ENCODE peak calls at places on chromosomes 16 and 17, in nine cellular contexts. C, V, P, E, K, B, J, D and Y are unnamed samples.

GRCh38 chr16:86248325-86248905 is 261.9 kb upstream of the FOXF1 start:
- DNase-seq in B (no peak), E (no peak), D (no peak), J (no peak), P (no peak), K (no peak), V (no peak), C (no peak), Y (no peak)

GRCh38 chr17:67718325-67718941 is 697 bp downstream of the NOL11 start:
- DNase-seq in D (peak; percentile 5), J (no peak), P (peak; percentile 57), E (no peak), K (peak; percentile 26), C (peak; percentile 53), B (no peak), V (peak; percentile 72), Y (peak; percentile 14)

GRCh38 chr17:68085751-68086445 is 50.4 kb downstream of the KPNA2 start:
- DNase-seq in D (no peak), E (no peak), P (peak; percentile 62), K (no peak), V (no peak), J (no peak), C (peak; percentile 21), B (no peak), Y (no peak)

GRCh38 chr16:2925951-2926659 is 14.4 kb downstream of the FLYWCH1 start:
- DNase-seq in D (no peak), P (no peak), V (no peak), C (no peak), J (no peak), B (no peak), E (no peak), K (no peak), Y (no peak)

GRCh38 chr17:8125196-8125946 is 1.5 kb upstream of the HES7 start:
- DNase-seq in P (peak; percentile 84), V (peak; percentile 88), E (peak; percentile 64), B (no peak), D (peak; percentile 97), C (peak; percentile 74), K (peak; percentile 70), J (peak; percentile 79), Y (peak; percentile 89)

GRCh38 chr16:77322757-77323156 is 112.1 kb downstream of the ADAMTS18 start:
- DNase-seq in V (no peak), J (no peak), K (no peak), C (no peak), B (no peak), E (no peak), P (no peak), D (no peak), Y (no peak)

GRCh38 chr16:89193021-89193575 is 7.2 kb downstream of the SLC22A31 start:
- DNase-seq in E (no peak), D (no peak), J (peak; percentile 52), B (no peak), V (peak; percentile 71), C (peak; percentile 94), K (peak; percentile 95), P (peak; percentile 88), Y (no peak)

GRCh38 chr16:20291807-20292206 is 35.5 kb downstream of the GP2 start:
- DNase-seq in J (no peak), P (no peak), D (no peak), K (no peak), E (no peak), V (no peak), C (peak; percentile 44), B (no peak), Y (no peak)

GRCh38 chr17:55480907-55481306 is 30.3 kb downstream of the SMIM36 start:
- DNase-seq in E (no peak), K (no peak), D (no peak), C (no peak), V (no peak), P (no peak), B (no peak), J (no peak), Y (no peak)

GRCh38 chr16:85785927-85786326 is 13.4 kb downstream of the EMC8 start:
- DNase-seq in V (no peak), E (no peak), C (no peak), J (no peak), B (no peak), D (no peak), K (no peak), P (no peak), Y (no peak)

GRCh38 chr17:40456396-40456951 is 13.2 kb downstream of the IGFBP4 start:
- DNase-seq in E (no peak), P (no peak), V (no peak), J (peak; percentile 72), K (no peak), D (no peak), C (no peak), B (no peak), Y (no peak)

GRCh38 chr17:73455767-73456166 is 144.0 kb upstream of the CDC42EP4 start:
- DNase-seq in B (no peak), D (no peak), J (no peak), P (no peak), E (no peak), C (no peak), K (no peak), V (no peak), Y (no peak)

GRCh38 chr17:32609085-32609484 is 122.3 kb downstream of the CDK5R1 start:
- DNase-seq in C (no peak), P (peak; percentile 48), E (peak; percentile 59), D (peak; percentile 8), J (peak; percentile 82), V (peak; percentile 73), B (peak; percentile 4), K (no peak), Y (peak; percentile 70)

GRCh38 chr16:47660540-47660939 is 199.4 kb downstream of the PHKB start:
- DNase-seq in D (no peak), J (no peak), E (no peak), K (no peak), V (no peak), P (no peak), B (no peak), C (peak; percentile 45), Y (no peak)

GRCh38 chr16:50154369-50154947 is 1.4 kb downstream of the TENT4B start:
- DNase-seq in J (no peak), P (no peak), V (peak; percentile 47), D (peak; percentile 17), B (no peak), K (peak; percentile 25), C (peak; percentile 25), E (no peak), Y (no peak)

GRCh38 chr17:44775136-44775837 is 16.5 kb downstream of the ADAM11 start:
- DNase-seq in K (peak; percentile 98), V (peak; percentile 99), E (peak; percentile 91), J (peak; percentile 98), P (peak; percentile 100), C (peak; percentile 99), B (no peak), D (no peak), Y (peak; percentile 96)

GRCh38 chr17:13650096-13650675 is 48.5 kb upstream of the HS3ST3A1 start:
- DNase-seq in V (no peak), E (no peak), B (no peak), K (no peak), D (no peak), C (no peak), P (no peak), J (no peak), Y (no peak)

GRCh38 chr17:69282002-69282401 is 44.9 kb downstream of the ABCA5 start:
- DNase-seq in C (no peak), K (no peak), P (no peak), B (no peak), J (no peak), D (no peak), E (no peak), V (no peak), Y (no peak)

GRCh38 chr16:29154676-29155121 is 169.8 kb downstream of the LAT start:
- DNase-seq in B (no peak), V (no peak), D (no peak), C (no peak), K (peak; percentile 38), E (no peak), J (no peak), P (no peak), Y (no peak)

GRCh38 chr16:66750279-66751134 is 902 bp downstream of the DYNC1LI2 start:
- DNase-seq in V (no peak), J (no peak), D (no peak), C (no peak), P (no peak), E (no peak), K (peak; percentile 9), B (no peak), Y (no peak)
- H3K4me1 ChIP-seq in V (peaks cover 35% of the 10 kb centered on the region), J (peaks cover 13% of the 10 kb centered on the region), D (no peaks in the 10 kb centered on the region), C (peaks cover 10% of the 10 kb centered on the region), P (peaks cover 44% of the 10 kb centered on the region), E (peaks cover 7% of the 10 kb centered on the region), K (peaks cover 8% of the 10 kb centered on the region), B (peaks cover 11% of the 10 kb centered on the region), Y (peaks cover 31% of the 10 kb centered on the region)

DNA sequence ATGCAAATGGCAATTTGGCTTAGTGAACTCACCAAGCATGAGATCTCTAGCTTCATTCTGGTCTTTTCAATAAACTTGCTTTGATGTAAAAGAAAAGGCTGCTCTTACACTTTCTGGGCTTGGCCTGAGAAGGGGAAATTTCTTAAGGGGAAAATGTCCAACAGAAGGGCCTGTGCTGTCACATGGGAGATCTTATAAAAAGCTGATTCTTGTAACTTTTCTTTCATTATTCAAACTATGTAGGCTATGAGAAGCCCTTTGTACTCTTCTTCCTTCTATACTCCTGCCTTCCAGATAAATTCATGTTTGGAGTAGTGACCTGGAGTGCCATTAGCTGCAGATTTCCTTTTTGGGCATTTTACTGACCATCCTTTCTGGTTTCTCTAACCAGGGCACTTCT is 16.9 kb downstream of the LIMD2 start:
- DNase-seq in K (no peak), E (no peak), J (no peak), D (no peak), P (no peak), B (no peak), V (no peak), C (no peak), Y (no peak)
- H3K36me3 ChIP-seq in K (peaks cover 16% of the 10 kb centered on the region), E (peaks cover 2% of the 10 kb centered on the region), J (no peaks in the 10 kb centered on the region), D (no peaks in the 10 kb centered on the region), P (peaks cover 84% of the 10 kb centered on the region), B (no peaks in the 10 kb centered on the region), V (peaks cover 39% of the 10 kb centered on the region), C (peaks cover 4% of the 10 kb centered on the region), Y (peaks cover 25% of the 10 kb centered on the region)

DNA sequence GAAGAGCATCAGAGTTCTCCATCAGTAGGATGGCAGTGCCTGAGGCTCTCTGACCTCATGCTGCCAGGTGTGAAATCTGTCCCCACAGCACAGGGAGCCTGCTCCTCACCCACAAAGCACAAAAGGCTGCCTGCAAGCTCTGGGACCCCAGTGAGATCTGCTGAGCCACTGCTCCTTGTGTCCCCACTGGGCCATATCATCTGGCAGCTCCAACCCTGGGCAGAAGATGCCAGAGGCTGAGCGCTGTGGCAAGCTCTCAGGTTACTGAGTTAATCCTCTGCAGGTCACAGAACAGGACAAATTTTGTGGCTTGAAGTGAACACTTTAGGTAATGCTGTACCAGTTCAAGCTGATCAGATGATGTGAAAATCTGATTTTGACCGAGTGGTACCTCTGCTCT is 26.7 kb upstream of the ERN1 start:
- DNase-seq in C (no peak), P (no peak), B (no peak), E (no peak), D (no peak), V (no peak), J (peak; percentile 70), K (no peak), Y (no peak)
- H3K27ac ChIP-seq in C (no peak overlapping the region), P (no peak overlapping the region), B (no peak overlapping the region), E (no peak overlapping the region), D (peak overlapping the region; percentile 91), V (no peak overlapping the region), J (peak overlapping the region; percentile 70), K (no peak overlapping the region), Y (no peak overlapping the region)

DNA sequence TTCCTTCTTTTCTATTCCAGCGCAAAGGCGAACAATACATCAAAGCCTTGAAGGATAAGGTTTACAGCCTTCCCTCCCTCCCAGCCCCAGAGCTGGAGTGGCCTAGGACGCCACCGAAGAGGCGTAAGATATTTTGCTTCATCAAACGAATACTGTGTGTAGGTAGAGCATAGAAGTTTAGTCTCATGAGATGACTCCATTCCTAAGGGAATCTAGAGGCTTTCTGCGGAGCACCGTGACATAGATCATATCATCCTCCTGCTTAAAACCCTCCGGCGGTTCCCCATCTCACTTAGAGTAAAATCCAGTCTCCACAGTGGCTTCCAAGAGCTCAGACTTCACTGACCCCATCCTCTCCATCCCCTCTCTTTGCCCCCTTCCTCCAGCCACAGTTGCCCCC is 191.9 kb downstream of the IRX3 start:
- DNase-seq in P (no peak), B (no peak), K (no peak), J (no peak), E (no peak), C (no peak), D (no peak), V (no peak), Y (no peak)
- H3K4me1 ChIP-seq in P (no peaks in the 10 kb centered on the region), B (no peaks in the 10 kb centered on the region), K (peaks cover 10% of the 10 kb centered on the region), J (no peaks in the 10 kb centered on the region), E (no peaks in the 10 kb centered on the region), C (no peaks in the 10 kb centered on the region), D (no peaks in the 10 kb centered on the region), V (no peaks in the 10 kb centered on the region), Y (no peaks in the 10 kb centered on the region)